ENCODE peak calls at places on chromosomes 7 and 10, in five cellular contexts. K is A549, A is K562, I is GM12878, H is upper lobe of left lung. X is an unnamed sample.

GRCh38 chr10:75612904-75613684 is 181.7 kb downstream of the LRMDA start:
- ATAC-seq in A (no peak), H (peak), I (peak), K (no peak), X (peak)

GRCh38 chr7:84194484-84195260 is at the start of gene SEMA3A:
- ATAC-seq in I (peak), A (no peak), H (peak), K (peak), X (peak)

GRCh38 chr7:145916776-145917175 is 199.8 kb upstream of the CNTNAP2 start:
- ATAC-seq in I (no peak), H (no peak), A (no peak), K (no peak), X (no peak)

GRCh38 chr7:25580156-25580555 is 351.9 kb upstream of the NPVF start:
- ATAC-seq in A (no peak), K (no peak), I (no peak), H (no peak), X (no peak)

GRCh38 chr10:109914966-109915365 is 8.3 kb downstream of the XPNPEP1 start:
- ATAC-seq in H (peak), I (peak), K (peak), A (peak), X (no peak)

GRCh38 chr10:93917064-93917391 is 23.2 kb downstream of the SLC35G1 start:
- ATAC-seq in I (no peak), A (no peak), K (peak), H (peak), X (no peak)

GRCh38 chr7:92836489-92837213 is at the start of gene CDK6:
- ATAC-seq in K (peak), A (peak), H (peak), I (peak), X (peak)

GRCh38 chr7:27908534-27909165 is 168.7 kb downstream of the TAX1BP1 start:
- ATAC-seq in H (no peak), I (no peak), A (no peak), K (no peak), X (no peak)

GRCh38 chr7:78437118-78437517 is 638.5 kb downstream of the PHTF2 start:
- ATAC-seq in K (no peak), I (no peak), H (no peak), A (no peak), X (no peak)

GRCh38 chr10:114957673-114958072 is 19.7 kb downstream of the TRUB1 start:
- ATAC-seq in I (no peak), A (no peak), H (no peak), K (no peak), X (no peak)

GRCh38 chr10:97574374-97575100 is 2.0 kb downstream of the ANKRD2 start:
- ATAC-seq in H (no peak), K (peak), A (no peak), I (no peak), X (peak)

GRCh38 chr7:116511552-116512523 is 12.3 kb downstream of the CAV2 start:
- ATAC-seq in K (peak), I (peak), H (peak), A (peak), X (peak)

GRCh38 chr10:50334273-50334672 is 83.0 kb upstream of the ASAH2 start:
- ATAC-seq in I (no peak), A (no peak), K (no peak), H (no peak), X (no peak)

GRCh38 chr10:78045237-78045636 is 11.6 kb downstream of the RPS24 start:
- ATAC-seq in H (no peak), I (peak), A (no peak), K (peak), X (no peak)

GRCh38 chr7:47596502-47597202 is 14.7 kb upstream of the TNS3 start:
- ATAC-seq in I (no peak), A (no peak), K (peak), H (no peak), X (peak)

GRCh38 chr7:157320607-157320979 is 16.2 kb upstream of the DNAJB6 start:
- ATAC-seq in I (no peak), A (no peak), K (no peak), H (no peak), X (peak)

GRCh38 chr7:150731916-150732315 is 5.3 kb upstream of the GIMAP5 start:
- ATAC-seq in I (no peak), K (no peak), A (no peak), H (no peak), X (no peak)

GRCh38 chr7:16471933-16472332 is 6.4 kb upstream of the SOSTDC1 start:
- ATAC-seq in K (no peak), H (no peak), I (no peak), A (no peak), X (no peak)

GRCh38 chr7:95578299-95578855 is 17.9 kb downstream of the PDK4 start:
- ATAC-seq in H (no peak), I (no peak), K (no peak), A (no peak), X (no peak)

GRCh38 chr10:119313645-119314044 is 106.3 kb downstream of the GRK5 start:
- ATAC-seq in I (peak), K (no peak), A (peak), H (no peak), X (no peak)

GRCh38 chr7:107882766-107883165 is 8.2 kb upstream of the DLD start:
- ATAC-seq in I (no peak), K (no peak), A (no peak), H (no peak), X (no peak)

GRCh38 chr10:84354623-84355022 is 26.2 kb downstream of the CCSER2 start:
- ATAC-seq in A (no peak), I (no peak), H (no peak), K (no peak), X (no peak)

GRCh38 chr10:74012480-74012879 is 14.6 kb downstream of the VCL start:
- ATAC-seq in A (peak), H (no peak), K (peak), I (no peak), X (no peak)

GRCh38 chr7:127717502-127718125 is 65.6 kb downstream of the SND1 start:
- ATAC-seq in K (no peak), A (no peak), I (peak), H (no peak), X (no peak)

GRCh38 chr7:85750454-85750949 is 563.6 kb upstream of the SEMA3D start:
- ATAC-seq in I (peak), K (peak), A (peak), H (peak), X (no peak)

GRCh38 chr7:30630986-30631385 is 36.3 kb downstream of the GARS1 start:
- ATAC-seq in H (no peak), I (peak), K (no peak), A (no peak), X (no peak)

GRCh38 chr7:30626984-30627383 is 32.3 kb downstream of the GARS1 start:
- ATAC-seq in H (no peak), K (no peak), I (no peak), A (peak), X (no peak)

GRCh38 chr7:30625283-30625682 is 30.6 kb downstream of the GARS1 start:
- ATAC-seq in H (no peak), A (peak), K (peak), I (no peak), X (no peak)
- TF ChIP-seq CTCF in H (no peak), A (no peak), K (peak), I (no peak), X (no peak)

GRCh38 chr7:100612730-100613446 is 548 bp downstream of the MOSPD3 start:
- ATAC-seq in H (peak), K (peak), A (peak), I (peak), X (peak)

GRCh38 chr7:100613447-100614185 is 1.3 kb downstream of the MOSPD3 start:
- ATAC-seq in A (no peak), K (no peak), I (no peak), H (no peak), X (no peak)

GRCh38 chr7:100607111-100607510 is 4.9 kb downstream of the PCOLCE start:
- ATAC-seq in A (no peak), K (no peak), H (no peak), I (no peak), X (no peak)

GRCh38 chr7:100614308-100614861 is 2.0 kb downstream of the MOSPD3 start:
- ATAC-seq in A (no peak), I (no peak), K (no peak), H (no peak), X (no peak)

DNA sequence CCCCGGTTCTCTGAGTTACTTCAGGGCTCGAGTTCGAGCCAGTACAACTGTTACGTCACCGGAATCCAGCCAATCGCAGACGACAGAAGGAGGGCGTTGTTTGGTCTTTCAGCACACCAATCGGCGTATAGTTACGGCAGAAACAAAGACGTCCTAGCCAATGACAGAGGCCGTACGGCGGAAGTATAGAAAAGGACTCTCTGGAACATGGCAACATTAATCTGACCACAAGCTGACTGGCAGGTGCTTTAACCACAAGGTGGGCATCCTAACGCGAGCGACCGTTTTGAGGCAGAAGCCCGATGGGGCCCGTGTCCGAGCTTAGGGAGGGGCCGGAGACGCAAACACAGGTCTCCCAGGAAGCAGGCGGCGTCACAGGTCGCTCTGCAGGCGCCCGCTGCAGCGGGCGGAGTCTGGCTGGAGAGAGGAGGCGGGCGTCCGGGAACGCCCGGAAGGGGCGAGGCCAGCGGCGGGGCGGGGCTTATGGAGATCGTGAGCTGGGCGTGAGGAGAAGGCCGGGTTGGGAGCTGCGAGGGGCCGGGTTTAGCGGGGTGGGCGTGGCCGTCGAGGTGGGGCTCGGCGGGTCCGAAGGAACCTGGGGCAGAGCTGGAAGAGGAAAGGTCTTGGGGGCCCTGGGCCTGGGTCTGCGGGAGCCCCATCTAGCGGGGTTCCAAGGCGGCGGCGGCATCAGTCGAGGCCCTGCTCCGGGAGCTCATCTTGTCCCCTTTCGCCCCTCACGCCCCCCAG is at the start of gene MOSPD3:
- ATAC-seq in H (peak), I (peak), A (peak), K (peak), X (peak)
- TF ChIP-seq EP300 in H (no peak), I (no peak), A (peak), K (no peak), X (no peak)

GRCh38 chr7:2757361-2757903 is 69.4 kb downstream of the AMZ1 start:
- ATAC-seq in I (peak), A (peak), H (no peak), K (peak), X (peak)
- H3K4me3 ChIP-seq in I (no peak), A (no peak), H (no peak), K (no peak), X (no peak)

GRCh38 chr10:21385996-21386620 is 139.4 kb downstream of the SKIDA1 start:
- ATAC-seq in I (no peak), K (no peak), H (no peak), A (no peak), X (no peak)
- TF ChIP-seq CTCF in I (no peak), K (no peak), H (no peak), A (peak), X (no peak)

DNA sequence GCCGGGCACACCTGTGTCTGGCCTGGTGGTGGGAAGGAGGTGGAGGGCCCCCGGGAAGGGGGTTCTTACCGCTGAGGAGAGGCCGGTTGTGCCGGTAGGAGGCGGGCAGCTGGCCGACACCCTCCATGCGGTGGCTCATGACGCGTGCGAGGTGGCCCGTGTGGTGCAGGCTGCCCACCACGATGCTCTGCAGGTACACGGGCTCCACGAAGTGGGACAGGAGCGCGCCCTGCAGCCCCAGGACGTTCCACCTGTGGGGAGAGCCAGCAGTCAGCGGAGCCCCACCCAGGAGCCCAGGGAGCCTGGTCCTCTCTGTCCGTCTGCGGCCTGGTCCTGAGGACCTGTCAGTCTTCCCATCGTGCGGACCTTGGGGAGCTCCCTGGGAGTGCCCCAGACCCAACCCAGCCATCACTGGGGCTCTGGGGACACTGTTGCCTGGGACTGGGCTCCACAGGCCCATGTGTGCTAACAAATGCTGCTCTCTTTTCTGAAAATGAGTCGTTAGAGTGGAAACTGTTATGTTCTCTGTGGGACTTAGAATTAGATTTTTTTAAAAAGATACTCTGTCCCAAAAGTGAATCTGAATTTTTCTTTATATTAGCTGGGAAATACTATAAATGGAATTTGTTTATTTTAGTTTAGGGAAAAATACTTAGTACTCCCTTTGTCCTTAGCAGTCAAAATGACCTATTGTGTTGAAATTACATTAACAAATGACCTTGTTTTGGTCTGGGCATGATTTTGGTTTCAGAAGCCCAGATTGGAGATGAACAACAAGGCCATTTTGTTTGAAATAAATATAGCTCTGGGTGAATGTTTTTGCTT is 143.9 kb downstream of the WDR37 start:
- ATAC-seq in H (no peak), K (no peak), I (no peak), A (no peak), X (no peak)
- TF ChIP-seq EP300 in H (no peak), K (no peak), I (no peak), A (no peak), X (no peak)